ENCODE peak calls at places on chromosomes 13 and 19, in seven cellular contexts. W is breast epithelium, Y is cardiac muscle cell, D is astrocyte of the cerebellum, S is WERI-Rb-1, R is thoracic aorta, C is esophagus muscularis mucosa. Q is an unnamed sample.

GRCh38 chr13:49635599-49636433 is 7.5 kb downstream of the ARL11 start:
- DNase-seq in C (no peak), W (no peak), Y (peak; percentile 87), D (no peak), S (no peak), R (no peak), Q (no peak)

GRCh38 chr13:113373811-113374485 is 10.0 kb upstream of the GRTP1 start:
- DNase-seq in W (no peak), S (no peak), R (no peak), C (peak; percentile 82), Y (no peak), D (no peak), Q (peak; percentile 83)

GRCh38 chr19:9128171-9128570 is 1.4 kb upstream of the OR7G3 start:
- DNase-seq in S (no peak), D (no peak), R (no peak), C (no peak), W (no peak), Y (peak; percentile 70), Q (no peak)

GRCh38 chr19:13118424-13119193 is 545 bp downstream of the NACC1 start:
- DNase-seq in S (peak; percentile 90), W (peak; percentile 70), Y (peak; percentile 64), C (no peak), R (no peak), D (no peak), Q (no peak)

GRCh38 chr19:15563325-15563794 is 51.7 kb upstream of the CYP4F8 start:
- DNase-seq in C (no peak), Y (peak; percentile 34), R (no peak), W (peak; percentile 65), S (no peak), D (no peak), Q (no peak)

GRCh38 chr13:99145461-99145860 is 55.2 kb upstream of the UBAC2 start:
- DNase-seq in W (no peak), Y (no peak), R (no peak), S (no peak), C (no peak), D (no peak), Q (no peak)

GRCh38 chr19:591099-591958 is 1.6 kb downstream of the HCN2 start:
- DNase-seq in S (no peak), Y (peak; percentile 29), R (no peak), C (no peak), W (no peak), D (no peak), Q (no peak)

GRCh38 chr19:43501661-43502418 is 2.7 kb downstream of the PHLDB3 start:
- DNase-seq in W (no peak), R (no peak), D (no peak), Y (no peak), S (no peak), C (no peak), Q (no peak)

GRCh38 chr13:22270881-22271280 is 600.0 kb downstream of the FGF9 start:
- DNase-seq in S (no peak), D (no peak), W (no peak), C (no peak), R (no peak), Y (no peak), Q (no peak)

DNA sequence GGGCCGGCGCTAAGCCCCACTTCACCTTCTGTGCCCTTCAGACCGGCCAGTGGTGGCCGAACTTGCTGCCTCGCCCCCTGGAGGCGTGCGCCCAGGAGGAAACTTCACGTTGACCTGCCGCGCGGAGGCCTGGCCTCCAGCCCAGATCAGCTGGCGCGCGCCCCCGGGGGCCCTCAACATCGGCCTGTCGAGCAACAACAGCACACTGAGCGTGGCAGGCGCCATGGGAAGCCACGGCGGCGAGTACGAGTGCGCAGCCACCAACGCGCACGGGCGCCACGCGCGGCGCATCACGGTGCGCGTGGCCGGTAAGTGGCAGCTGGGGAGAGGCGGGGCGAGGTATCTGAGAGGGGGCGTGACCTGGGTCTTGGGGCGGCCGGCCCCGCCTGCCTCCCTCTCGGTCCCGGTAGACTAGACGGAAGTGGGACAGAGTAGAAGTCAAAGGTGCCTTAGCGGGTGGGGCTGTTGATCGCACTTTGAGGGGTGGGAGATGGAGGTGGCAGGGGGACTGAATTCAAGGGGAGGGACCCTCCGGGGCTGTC is 5.6 kb downstream of the ICAM5 start:
- DNase-seq in W (no peak), Y (peak; percentile 56), C (no peak), R (no peak), D (no peak), S (no peak), Q (no peak)
- TF ChIP-seq CTCF in W (no peak), Y (peak; percentile 27), C (no peak), R (no peak), D (no peak), S (no peak), Q (no peak)

GRCh38 chr19:54281008-54281728 is at the start of gene LILRB2:
- DNase-seq in Y (no peak), D (no peak), C (no peak), S (no peak), W (no peak), R (no peak), Q (peak; percentile 42)
- H3K4me3 ChIP-seq in Y (no peak within 1 kb of the TSS), D (no peak within 1 kb of the TSS), C (peak within 1 kb of the TSS; percentile 22), S (no peak within 1 kb of the TSS), W (peak within 1 kb of the TSS; percentile 17), R (peak within 1 kb of the TSS; percentile 52), Q (no peak within 1 kb of the TSS)

GRCh38 chr19:3798137-3798536 is 12.0 kb upstream of the MATK start:
- DNase-seq in Y (no peak), W (no peak), D (no peak), S (no peak), C (no peak), R (no peak), Q (no peak)

GRCh38 chr19:3804429-3804828 is 18.2 kb upstream of the MATK start:
- DNase-seq in R (no peak), D (no peak), C (no peak), W (no peak), Y (no peak), S (no peak), Q (no peak)

GRCh38 chr19:3803986-3804385 is 17.8 kb upstream of the MATK start:
- DNase-seq in W (no peak), D (no peak), Y (no peak), C (no peak), S (no peak), R (no peak), Q (no peak)

GRCh38 chr19:3803114-3803888 is 17.1 kb upstream of the MATK start:
- DNase-seq in S (no peak), D (no peak), W (no peak), R (no peak), C (no peak), Y (no peak), Q (no peak)

DNA sequence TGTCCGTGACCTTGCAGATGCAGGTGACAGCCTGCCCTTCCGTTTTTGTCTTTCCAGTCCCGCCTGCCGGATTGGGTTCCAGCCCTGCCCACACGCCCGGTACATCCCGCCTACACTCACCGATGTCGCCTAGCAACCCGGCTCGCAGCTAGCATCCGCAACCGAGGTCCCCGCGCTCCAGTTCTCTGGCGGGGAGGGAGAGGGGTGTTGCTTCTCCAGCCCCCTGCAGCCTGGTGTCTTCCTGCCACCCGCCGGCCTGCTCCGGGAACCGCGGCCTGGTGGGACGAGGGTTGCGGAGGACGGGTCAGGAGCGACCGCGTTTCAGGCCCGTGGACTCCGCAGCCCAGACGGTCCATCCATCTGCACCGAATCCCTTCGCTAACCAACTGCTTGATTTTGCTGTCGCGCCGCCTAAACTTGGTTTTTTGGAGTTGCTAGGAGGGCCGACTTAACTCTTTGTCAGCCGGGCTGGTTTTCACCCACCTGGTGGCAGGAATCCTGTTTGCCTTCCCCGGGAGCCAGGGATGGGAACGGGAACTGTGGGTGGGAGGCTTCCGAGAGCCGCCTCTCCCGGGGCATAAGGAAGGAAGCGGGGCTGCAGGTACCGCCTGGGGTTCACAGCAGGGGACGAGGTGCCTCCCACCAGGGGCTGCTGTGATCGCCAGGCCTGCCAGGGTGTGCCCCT is 15.4 kb upstream of the MATK start:
- DNase-seq in C (no peak), S (no peak), Y (peak; percentile 21), R (no peak), D (no peak), W (no peak), Q (peak; percentile 20)
- TF ChIP-seq CTCF in C (no peak), S (peak; percentile 9), Y (peak; percentile 26), R (no peak), D (peak; percentile 28), W (no peak), Q (no peak)

GRCh38 chr19:35745328-35746086 is at the start of the genes PSENEN and U2AF1L4:
- DNase-seq in D (peak; percentile 99), S (peak; percentile 97), C (peak; percentile 99), Y (peak; percentile 100), R (peak; percentile 93), W (peak; percentile 97), Q (peak; percentile 99)

GRCh38 chr19:35744335-35744687 is 907 bp downstream of the U2AF1L4 start:
- DNase-seq in D (no peak), R (no peak), C (no peak), S (no peak), W (no peak), Y (no peak), Q (no peak)

GRCh38 chr19:35742121-35742724 is at the start of gene IGFLR1:
- DNase-seq in C (no peak), W (no peak), Y (no peak), R (no peak), S (no peak), D (no peak), Q (no peak)

GRCh38 chr19:35744688-35745327 is 410 bp downstream of the U2AF1L4 start:
- DNase-seq in D (peak; percentile 90), C (peak; percentile 99), R (peak; percentile 91), S (peak; percentile 97), Y (peak; percentile 97), W (peak; percentile 95), Q (peak; percentile 96)

DNA sequence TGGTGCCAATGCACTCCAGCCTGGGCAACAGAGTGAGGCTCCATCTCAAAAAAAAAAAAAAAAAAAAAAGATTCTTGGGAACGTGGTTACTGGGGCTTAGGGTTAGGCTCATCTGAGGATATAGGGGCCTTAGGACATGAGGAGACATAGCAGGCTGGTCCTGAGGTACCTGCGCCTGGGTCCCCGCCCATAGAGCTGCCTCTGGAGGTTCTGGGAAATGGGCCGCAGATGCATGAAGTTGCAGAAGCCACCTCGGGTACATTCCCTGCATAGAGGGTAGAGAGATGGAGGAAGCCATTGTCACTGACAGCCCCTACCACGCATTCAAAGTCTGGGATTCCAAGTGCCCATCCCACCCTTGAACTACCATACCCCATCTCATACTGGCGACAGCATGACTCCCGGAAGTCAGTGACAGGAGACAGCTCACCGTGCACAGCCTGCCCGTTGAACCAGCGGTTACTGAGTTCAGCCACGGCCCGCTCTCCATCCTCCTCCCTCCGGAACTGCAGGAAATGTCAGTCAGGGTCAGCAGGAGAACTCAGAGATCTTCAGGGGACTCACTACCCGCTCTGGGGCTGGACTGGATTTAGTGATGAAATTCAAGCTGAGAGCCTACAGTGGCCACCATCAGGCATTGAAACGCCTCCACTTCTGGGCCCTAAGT is 1.4 kb downstream of the U2AF1L4 start:
- DNase-seq in D (no peak), W (no peak), Y (no peak), C (no peak), R (no peak), S (no peak), Q (no peak)
- H3K4me3 ChIP-seq in D (no peak overlapping the region), W (no peak overlapping the region), Y (no peak overlapping the region), C (peak overlapping the region; percentile 64), R (peak overlapping the region; percentile 91), S (no peak overlapping the region), Q (no peak overlapping the region)

Q was measured in lower leg skin.